ENCODE peak calls at places on chromosomes 2 and 18, in nine cellular contexts. One of them, this sample, is unnamed.

GRCh38 chr2:108920686-108921085 is 68.3 kb downstream of the EDAR start:
- DNase-seq in PC-3: no peak
- DNase-seq in keratinocyte: no peak
- DNase-seq in K562: no peak
- DNase-seq in IMR-90: no peak
- DNase-seq in OCI-LY7: no peak
- DNase-seq in fibroblast of lung: no peak
- DNase-seq in H9: peak; percentile 17
- DNase-seq in HCT116: no peak
- DNase-seq in this sample: no peak

GRCh38 chr2:203437516-203437915 is 97.6 kb downstream of the RAPH1 start:
- DNase-seq in K562: no peak
- DNase-seq in fibroblast of lung: no peak
- DNase-seq in keratinocyte: no peak
- DNase-seq in IMR-90: no peak
- DNase-seq in HCT116: no peak
- DNase-seq in OCI-LY7: no peak
- DNase-seq in PC-3: no peak
- DNase-seq in H9: no peak
- DNase-seq in this sample: no peak

GRCh38 chr2:18531198-18531597 is 29.3 kb downstream of the RDH14 start:
- DNase-seq in OCI-LY7: no peak
- DNase-seq in K562: no peak
- DNase-seq in fibroblast of lung: no peak
- DNase-seq in PC-3: no peak
- DNase-seq in H9: no peak
- DNase-seq in IMR-90: no peak
- DNase-seq in HCT116: no peak
- DNase-seq in keratinocyte: no peak
- DNase-seq in this sample: no peak

GRCh38 chr18:73693091-73693490 is 454.5 kb downstream of the FBXO15 start:
- DNase-seq in keratinocyte: no peak
- DNase-seq in H9: no peak
- DNase-seq in OCI-LY7: no peak
- DNase-seq in fibroblast of lung: no peak
- DNase-seq in PC-3: no peak
- DNase-seq in IMR-90: no peak
- DNase-seq in HCT116: no peak
- DNase-seq in K562: no peak
- DNase-seq in this sample: no peak

GRCh38 chr2:81481994-81482368 is 1177.4 kb upstream of the LRRTM1 start:
- DNase-seq in IMR-90: no peak
- DNase-seq in PC-3: no peak
- DNase-seq in keratinocyte: no peak
- DNase-seq in fibroblast of lung: no peak
- DNase-seq in K562: peak; percentile 83
- DNase-seq in HCT116: no peak
- DNase-seq in H9: no peak
- DNase-seq in OCI-LY7: no peak
- DNase-seq in this sample: peak; percentile 17

GRCh38 chr2:229407170-229407569 is 136.1 kb upstream of the PID1 start:
- DNase-seq in IMR-90: peak; percentile 74
- DNase-seq in PC-3: peak; percentile 83
- DNase-seq in fibroblast of lung: peak; percentile 88
- DNase-seq in K562: no peak
- DNase-seq in OCI-LY7: no peak
- DNase-seq in HCT116: peak; percentile 86
- DNase-seq in keratinocyte: peak; percentile 93
- DNase-seq in H9: no peak
- DNase-seq in this sample: peak; percentile 80

GRCh38 chr2:86584164-86584913 is 21.1 kb upstream of the CHMP3 start:
- DNase-seq in fibroblast of lung: peak; percentile 56
- DNase-seq in keratinocyte: no peak
- DNase-seq in PC-3: peak; percentile 14
- DNase-seq in H9: no peak
- DNase-seq in IMR-90: no peak
- DNase-seq in OCI-LY7: no peak
- DNase-seq in K562: peak; percentile 20
- DNase-seq in HCT116: no peak
- DNase-seq in this sample: no peak

GRCh38 chr2:180195847-180196246 is 188.8 kb upstream of the CWC22 start:
- DNase-seq in PC-3: no peak
- DNase-seq in fibroblast of lung: no peak
- DNase-seq in IMR-90: no peak
- DNase-seq in HCT116: no peak
- DNase-seq in K562: no peak
- DNase-seq in H9: no peak
- DNase-seq in OCI-LY7: no peak
- DNase-seq in keratinocyte: no peak
- DNase-seq in this sample: no peak

GRCh38 chr2:232793271-232793670 is 16.9 kb upstream of the KCNJ13 start:
- DNase-seq in fibroblast of lung: no peak
- DNase-seq in HCT116: no peak
- DNase-seq in H9: no peak
- DNase-seq in OCI-LY7: no peak
- DNase-seq in K562: no peak
- DNase-seq in keratinocyte: no peak
- DNase-seq in PC-3: no peak
- DNase-seq in IMR-90: no peak
- DNase-seq in this sample: no peak

GRCh38 chr2:110157153-110157793 is 41.7 kb upstream of the MALL start:
- DNase-seq in keratinocyte: peak; percentile 36
- DNase-seq in HCT116: peak; percentile 66
- DNase-seq in H9: no peak
- DNase-seq in fibroblast of lung: peak; percentile 62
- DNase-seq in K562: peak; percentile 38
- DNase-seq in OCI-LY7: peak; percentile 13
- DNase-seq in PC-3: peak; percentile 82
- DNase-seq in IMR-90: peak; percentile 77
- DNase-seq in this sample: peak; percentile 66

GRCh38 chr2:3305431-3305830 is 72.2 kb downstream of the EIPR1 start:
- DNase-seq in HCT116: no peak
- DNase-seq in H9: no peak
- DNase-seq in keratinocyte: no peak
- DNase-seq in OCI-LY7: no peak
- DNase-seq in IMR-90: no peak
- DNase-seq in fibroblast of lung: no peak
- DNase-seq in PC-3: no peak
- DNase-seq in K562: no peak
- DNase-seq in this sample: no peak

GRCh38 chr2:241739651-241740050 is 5.2 kb downstream of the D2HGDH start:
- DNase-seq in OCI-LY7: no peak
- DNase-seq in HCT116: no peak
- DNase-seq in keratinocyte: no peak
- DNase-seq in PC-3: peak; percentile 42
- DNase-seq in fibroblast of lung: peak; percentile 55
- DNase-seq in IMR-90: peak; percentile 86
- DNase-seq in K562: no peak
- DNase-seq in H9: no peak
- DNase-seq in this sample: no peak

DNA sequence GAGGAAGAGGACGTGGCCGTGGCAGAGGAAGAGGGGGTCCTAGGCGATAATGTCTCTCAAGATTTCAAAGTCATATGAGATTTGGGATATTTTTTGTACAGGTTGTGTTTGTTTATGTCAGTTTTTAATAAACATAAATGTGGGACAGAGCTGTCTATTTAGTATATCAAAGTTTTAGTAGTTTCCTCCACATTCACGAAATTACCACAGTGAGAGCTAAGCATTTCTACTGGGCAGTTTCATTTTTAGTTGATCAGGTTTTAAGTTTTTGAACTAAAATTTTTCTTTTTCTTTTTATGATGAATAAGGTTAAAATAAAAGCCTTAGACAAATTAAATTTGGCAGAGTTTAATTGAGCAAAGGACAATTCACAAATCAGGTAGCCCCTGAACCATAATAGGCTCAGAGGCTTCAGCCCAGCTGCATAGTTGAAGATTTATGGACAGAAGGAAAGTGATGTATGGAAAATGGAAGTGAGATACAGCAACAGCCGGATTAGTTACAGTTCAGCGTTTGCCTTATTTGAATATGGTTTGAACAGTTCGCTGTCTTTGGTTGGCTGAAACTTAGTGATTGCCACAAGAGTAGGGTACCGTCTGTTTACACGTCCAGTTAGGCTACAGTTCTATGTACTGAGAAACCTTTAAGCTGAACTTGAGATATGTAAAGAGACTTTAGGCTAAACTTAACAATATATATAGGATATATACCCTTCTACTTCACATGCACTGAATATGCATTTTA is 17.1 kb downstream of the SNRPD1 start:
- DNase-seq in IMR-90: no peak
- DNase-seq in keratinocyte: no peak
- DNase-seq in OCI-LY7: peak; percentile 31
- DNase-seq in HCT116: no peak
- DNase-seq in PC-3: no peak
- DNase-seq in H9: no peak
- DNase-seq in K562: no peak
- DNase-seq in fibroblast of lung: no peak
- DNase-seq in this sample: no peak
- H3K4me1 ChIP-seq in IMR-90: no peaks in the 10 kb centered on the region
- H3K4me1 ChIP-seq in keratinocyte: no peaks in the 10 kb centered on the region
- H3K4me1 ChIP-seq in OCI-LY7: peaks cover 17% of the 10 kb centered on the region
- H3K4me1 ChIP-seq in HCT116: no peaks in the 10 kb centered on the region
- H3K4me1 ChIP-seq in PC-3: no peaks in the 10 kb centered on the region
- H3K4me1 ChIP-seq in H9: no peaks in the 10 kb centered on the region
- H3K4me1 ChIP-seq in K562: no peaks in the 10 kb centered on the region
- H3K4me1 ChIP-seq in fibroblast of lung: no peaks in the 10 kb centered on the region
- H3K4me1 ChIP-seq in this sample: no peaks in the 10 kb centered on the region

GRCh38 chr18:11512096-11513030 is 97.0 kb upstream of the SLC35G4 start:
- DNase-seq in fibroblast of lung: no peak
- DNase-seq in PC-3: peak; percentile 23
- DNase-seq in keratinocyte: no peak
- DNase-seq in IMR-90: no peak
- DNase-seq in OCI-LY7: peak; percentile 54
- DNase-seq in H9: no peak
- DNase-seq in HCT116: no peak
- DNase-seq in K562: no peak
- DNase-seq in this sample: no peak

GRCh38 chr18:11516988-11517630 is 92.3 kb upstream of the SLC35G4 start:
- DNase-seq in fibroblast of lung: no peak
- DNase-seq in HCT116: no peak
- DNase-seq in H9: no peak
- DNase-seq in keratinocyte: no peak
- DNase-seq in OCI-LY7: no peak
- DNase-seq in K562: no peak
- DNase-seq in PC-3: no peak
- DNase-seq in IMR-90: no peak
- DNase-seq in this sample: no peak

GRCh38 chr18:11514267-11514666 is 95.1 kb upstream of the SLC35G4 start:
- DNase-seq in OCI-LY7: no peak
- DNase-seq in K562: no peak
- DNase-seq in IMR-90: no peak
- DNase-seq in PC-3: no peak
- DNase-seq in HCT116: no peak
- DNase-seq in keratinocyte: no peak
- DNase-seq in H9: no peak
- DNase-seq in fibroblast of lung: peak; percentile 44
- DNase-seq in this sample: no peak

GRCh38 chr18:11506871-11507270 is 102.5 kb upstream of the SLC35G4 start:
- DNase-seq in H9: no peak
- DNase-seq in K562: no peak
- DNase-seq in keratinocyte: no peak
- DNase-seq in IMR-90: peak; percentile 48
- DNase-seq in fibroblast of lung: peak; percentile 59
- DNase-seq in OCI-LY7: no peak
- DNase-seq in PC-3: no peak
- DNase-seq in HCT116: no peak
- DNase-seq in this sample: no peak

GRCh38 chr18:11511434-11512095 is 97.8 kb upstream of the SLC35G4 start:
- DNase-seq in PC-3: no peak
- DNase-seq in H9: no peak
- DNase-seq in HCT116: no peak
- DNase-seq in OCI-LY7: peak; percentile 76
- DNase-seq in K562: no peak
- DNase-seq in IMR-90: no peak
- DNase-seq in fibroblast of lung: no peak
- DNase-seq in keratinocyte: no peak
- DNase-seq in this sample: no peak
- H2AFZ ChIP-seq in PC-3: no peak overlapping the region
- H2AFZ ChIP-seq in H9: no peak overlapping the region
- H2AFZ ChIP-seq in HCT116: no peak overlapping the region
- H2AFZ ChIP-seq in OCI-LY7: peak overlapping the region; percentile 82
- H2AFZ ChIP-seq in K562: no peak overlapping the region
- H2AFZ ChIP-seq in IMR-90: no peak overlapping the region
- H2AFZ ChIP-seq in fibroblast of lung: no peak overlapping the region
- H2AFZ ChIP-seq in keratinocyte: no peak overlapping the region
- H2AFZ ChIP-seq in this sample: no peak overlapping the region

GRCh38 chr2:205702576-205702975 is 20.3 kb downstream of the NRP2 start:
- DNase-seq in PC-3: peak; percentile 49
- DNase-seq in keratinocyte: no peak
- DNase-seq in IMR-90: no peak
- DNase-seq in K562: no peak
- DNase-seq in fibroblast of lung: no peak
- DNase-seq in OCI-LY7: no peak
- DNase-seq in HCT116: no peak
- DNase-seq in H9: no peak
- DNase-seq in this sample: no peak

GRCh38 chr2:205701509-205701908 is 19.2 kb downstream of the NRP2 start:
- DNase-seq in K562: no peak
- DNase-seq in PC-3: peak; percentile 65
- DNase-seq in HCT116: no peak
- DNase-seq in H9: no peak
- DNase-seq in IMR-90: peak; percentile 80
- DNase-seq in keratinocyte: no peak
- DNase-seq in fibroblast of lung: peak; percentile 88
- DNase-seq in OCI-LY7: no peak
- DNase-seq in this sample: no peak

GRCh38 chr2:205698556-205699282 is 16.4 kb downstream of the NRP2 start:
- DNase-seq in fibroblast of lung: peak; percentile 74
- DNase-seq in H9: no peak
- DNase-seq in IMR-90: peak; percentile 77
- DNase-seq in OCI-LY7: no peak
- DNase-seq in K562: no peak
- DNase-seq in HCT116: no peak
- DNase-seq in PC-3: no peak
- DNase-seq in keratinocyte: no peak
- DNase-seq in this sample: peak; percentile 54

GRCh38 chr2:205699554-205700289 is 17.4 kb downstream of the NRP2 start:
- DNase-seq in fibroblast of lung: no peak
- DNase-seq in keratinocyte: no peak
- DNase-seq in K562: no peak
- DNase-seq in H9: no peak
- DNase-seq in HCT116: no peak
- DNase-seq in PC-3: no peak
- DNase-seq in IMR-90: no peak
- DNase-seq in OCI-LY7: no peak
- DNase-seq in this sample: no peak

GRCh38 chr2:205700331-205701132 is 18.2 kb downstream of the NRP2 start:
- DNase-seq in HCT116: no peak
- DNase-seq in K562: no peak
- DNase-seq in PC-3: peak; percentile 62
- DNase-seq in OCI-LY7: peak; percentile 40
- DNase-seq in H9: peak; percentile 67
- DNase-seq in IMR-90: peak; percentile 90
- DNase-seq in keratinocyte: no peak
- DNase-seq in fibroblast of lung: peak; percentile 97
- DNase-seq in this sample: peak; percentile 21
- H3K4me1 ChIP-seq in HCT116: peaks cover 32% of the 10 kb centered on the region
- H3K4me1 ChIP-seq in K562: no peaks in the 10 kb centered on the region
- H3K4me1 ChIP-seq in PC-3: peaks cover 30% of the 10 kb centered on the region
- H3K4me1 ChIP-seq in OCI-LY7: peaks cover 25% of the 10 kb centered on the region
- H3K4me1 ChIP-seq in H9: peaks cover 31% of the 10 kb centered on the region
- H3K4me1 ChIP-seq in IMR-90: peaks cover 61% of the 10 kb centered on the region
- H3K4me1 ChIP-seq in keratinocyte: peaks cover 26% of the 10 kb centered on the region
- H3K4me1 ChIP-seq in fibroblast of lung: peaks cover 23% of the 10 kb centered on the region
- H3K4me1 ChIP-seq in this sample: peaks cover 49% of the 10 kb centered on the region

GRCh38 chr2:191150451-191151314 is at the start of gene STAT4:
- DNase-seq in keratinocyte: no peak
- DNase-seq in HCT116: peak; percentile 57
- DNase-seq in OCI-LY7: no peak
- DNase-seq in IMR-90: peak; percentile 47
- DNase-seq in K562: peak; percentile 4
- DNase-seq in PC-3: peak; percentile 57
- DNase-seq in fibroblast of lung: peak; percentile 69
- DNase-seq in H9: peak; percentile 89
- DNase-seq in this sample: peak; percentile 7
- H2AFZ ChIP-seq in keratinocyte: peak within 1 kb of the TSS; percentile 94
- H2AFZ ChIP-seq in HCT116: peak within 1 kb of the TSS; percentile 74
- H2AFZ ChIP-seq in OCI-LY7: no peak within 1 kb of the TSS
- H2AFZ ChIP-seq in IMR-90: peak within 1 kb of the TSS; percentile 90
- H2AFZ ChIP-seq in K562: peak within 1 kb of the TSS; percentile 51
- H2AFZ ChIP-seq in PC-3: peak within 1 kb of the TSS; percentile 97
- H2AFZ ChIP-seq in fibroblast of lung: peak within 1 kb of the TSS; percentile 67
- H2AFZ ChIP-seq in H9: peak within 1 kb of the TSS; percentile 17
- H2AFZ ChIP-seq in this sample: peak within 1 kb of the TSS; percentile 58

This sample was measured in trophoblast cell.